ENCODE peak calls at places on chromosome 22, in ten cellular contexts. X is A549, Q is sigmoid colon, D is transverse colon, J is SK-N-SH, B is stomach, S is ovary, Z is H1, C is upper lobe of left lung, N is esophagus muscularis mucosa. E is an unnamed sample.

GRCh38 chr22:18033204-18033998 is 9.0 kb upstream of the MICAL3 start:
- DNase-seq in X (no peak), Q (no peak), D (no peak), J (no peak), B (no peak), S (no peak), Z (no peak), C (no peak), N (peak), E (no peak)

GRCh38 chr22:49140921-49141680 is 686.6 kb downstream of the BRD1 start:
- DNase-seq in X (no peak), Q (no peak), D (no peak), J (no peak), B (no peak), S (no peak), Z (no peak), C (no peak), N (no peak), E (no peak)

GRCh38 chr22:41915035-41915782 is at the start of gene SHISA8:
- DNase-seq in X (no peak), Q (no peak), D (peak), J (peak), B (peak), S (peak), Z (no peak), C (no peak), N (no peak), E (peak)

GRCh38 chr22:26589367-26589844 is 526 bp downstream of the TPST2 start:
- DNase-seq in X (no peak), Q (no peak), D (peak), J (peak), B (peak), S (no peak), Z (peak), C (peak), N (no peak), E (no peak)

GRCh38 chr22:25141994-25142620 is 57.6 kb upstream of the CRYBB3 start:
- DNase-seq in X (no peak), Q (peak), D (no peak), J (peak), B (no peak), S (no peak), Z (no peak), C (no peak), N (no peak), E (no peak)

GRCh38 chr22:50696799-50697561 is 24.4 kb downstream of the SHANK3 start:
- DNase-seq in X (peak), Q (peak), D (no peak), J (peak), B (no peak), S (peak), Z (peak), C (no peak), N (no peak), E (no peak)

GRCh38 chr22:50150161-50151129 is 20.1 kb upstream of the PANX2 start:
- DNase-seq in X (no peak), Q (no peak), D (no peak), J (no peak), B (no peak), S (no peak), Z (no peak), C (no peak), N (no peak), E (no peak)

GRCh38 chr22:24455751-24456426 is 28.5 kb downstream of the ADORA2A start:
- DNase-seq in X (no peak), Q (no peak), D (no peak), J (no peak), B (no peak), S (peak), Z (no peak), C (no peak), N (no peak), E (peak)

GRCh38 chr22:30399718-30400117 is 2.9 kb downstream of the SEC14L2 start:
- DNase-seq in X (no peak), Q (no peak), D (no peak), J (no peak), B (no peak), S (no peak), Z (no peak), C (no peak), N (no peak), E (no peak)

GRCh38 chr22:30397656-30398635 is 1.1 kb downstream of the SEC14L2 start:
- DNase-seq in X (no peak), Q (no peak), D (no peak), J (peak), B (no peak), S (no peak), Z (no peak), C (no peak), N (no peak), E (no peak)

GRCh38 chr22:30396871-30397655 is at the start of gene SEC14L2:
- DNase-seq in X (peak), Q (peak), D (peak), J (peak), B (peak), S (peak), Z (peak), C (peak), N (no peak), E (peak)

GRCh38 chr22:30400159-30400558 is 3.3 kb downstream of the SEC14L2 start:
- DNase-seq in X (no peak), Q (no peak), D (no peak), J (no peak), B (no peak), S (no peak), Z (no peak), C (no peak), N (no peak), E (no peak)

DNA sequence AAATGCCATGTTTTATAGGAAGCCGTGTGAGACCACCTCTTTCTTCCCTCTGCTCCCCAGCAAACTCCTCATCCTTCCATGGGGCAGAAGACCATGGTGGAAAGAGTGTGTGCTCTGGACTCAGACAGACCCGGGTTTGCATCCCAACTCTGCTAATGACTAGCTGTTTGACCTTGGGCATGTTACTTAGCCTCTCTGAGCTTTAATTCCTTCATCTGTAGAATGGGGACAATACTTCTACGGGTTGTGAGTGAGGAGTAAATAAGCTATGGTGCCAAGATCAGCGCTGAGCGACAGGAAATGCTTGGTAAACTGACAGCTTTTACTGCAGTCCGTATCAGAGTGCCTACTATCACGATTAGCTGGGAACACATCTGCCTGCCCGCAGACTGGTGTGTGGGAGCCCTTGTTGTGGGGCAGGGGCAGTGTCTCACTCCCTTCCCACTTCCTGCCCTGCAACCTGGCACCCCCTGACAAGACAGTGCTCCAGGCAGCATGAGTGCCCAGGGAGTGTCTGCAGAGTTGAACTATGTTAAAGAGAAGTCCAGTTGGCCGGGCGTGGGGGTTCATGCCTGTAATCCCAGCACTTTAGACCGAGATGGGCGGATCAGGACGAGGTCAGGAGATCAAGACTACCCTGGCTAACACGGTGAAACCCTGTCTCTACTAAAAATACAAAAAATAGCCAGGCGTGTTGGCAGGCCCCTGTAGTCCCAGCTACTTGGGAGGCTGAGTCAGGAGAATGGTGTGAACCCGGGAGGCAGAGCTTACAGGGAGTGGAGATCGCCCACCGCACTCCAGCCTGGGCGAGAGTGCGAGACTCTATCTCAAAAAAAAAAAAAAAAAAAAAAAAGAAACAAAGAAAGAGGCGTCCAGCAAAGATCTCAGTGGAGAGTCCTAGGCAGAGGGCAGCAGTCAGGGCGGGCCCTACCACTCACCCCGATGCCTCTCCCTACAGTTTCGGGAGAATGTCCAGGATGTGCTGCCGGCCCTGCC is 2.2 kb downstream of the SEC14L2 start:
- DNase-seq in X (no peak), Q (no peak), D (no peak), J (no peak), B (no peak), S (no peak), Z (no peak), C (no peak), N (no peak), E (no peak)
- H3K4me3 ChIP-seq in X (no peak), Q (no peak), D (no peak), J (no peak), B (no peak), S (no peak), Z (no peak), C (no peak), N (peak), E (no peak)

GRCh38 chr22:37501610-37502341 is 15.6 kb upstream of the MFNG start:
- DNase-seq in X (peak), Q (no peak), D (peak), J (no peak), B (peak), S (peak), Z (no peak), C (peak), N (no peak), E (peak)

GRCh38 chr22:37500745-37501144 is 14.6 kb upstream of the MFNG start:
- DNase-seq in X (no peak), Q (no peak), D (no peak), J (no peak), B (no peak), S (no peak), Z (no peak), C (no peak), N (no peak), E (no peak)

GRCh38 chr22:37502342-37503182 is 16.4 kb upstream of the MFNG start:
- DNase-seq in X (peak), Q (no peak), D (peak), J (no peak), B (peak), S (no peak), Z (no peak), C (peak), N (no peak), E (no peak)

GRCh38 chr22:37499789-37500188 is 13.6 kb upstream of the MFNG start:
- DNase-seq in X (no peak), Q (no peak), D (no peak), J (peak), B (no peak), S (no peak), Z (no peak), C (no peak), N (no peak), E (no peak)

DNA sequence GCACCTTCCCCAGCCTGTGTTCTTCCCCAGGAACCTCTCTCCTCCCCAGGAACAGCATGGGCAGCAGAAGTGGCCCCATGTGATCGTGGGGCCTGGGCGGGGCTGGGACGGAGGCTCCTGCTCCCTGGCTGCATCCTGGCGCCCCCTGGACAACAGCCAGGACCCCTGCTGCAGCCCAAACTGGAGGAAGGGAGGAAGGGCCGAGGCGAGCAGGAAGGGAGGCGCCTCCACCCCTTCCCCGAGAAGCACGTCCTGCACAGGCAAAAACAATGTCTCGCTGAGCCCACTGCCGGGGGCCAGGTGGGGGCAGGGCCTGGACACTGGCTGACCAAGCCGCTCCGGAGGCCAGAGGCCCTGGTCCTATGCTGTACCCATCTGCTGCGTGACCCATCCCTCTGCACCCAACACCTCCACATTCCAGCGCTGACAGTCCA is 15.0 kb upstream of the MFNG start:
- DNase-seq in X (no peak), Q (no peak), D (peak), J (no peak), B (no peak), S (peak), Z (no peak), C (peak), N (no peak), E (no peak)
- TF ChIP-seq EP300 in X (no peak), Q (no peak), D (no peak), J (no peak), B (no peak), S (no peak), Z (no peak), C (no peak), N (no peak), E (no peak)

DNA sequence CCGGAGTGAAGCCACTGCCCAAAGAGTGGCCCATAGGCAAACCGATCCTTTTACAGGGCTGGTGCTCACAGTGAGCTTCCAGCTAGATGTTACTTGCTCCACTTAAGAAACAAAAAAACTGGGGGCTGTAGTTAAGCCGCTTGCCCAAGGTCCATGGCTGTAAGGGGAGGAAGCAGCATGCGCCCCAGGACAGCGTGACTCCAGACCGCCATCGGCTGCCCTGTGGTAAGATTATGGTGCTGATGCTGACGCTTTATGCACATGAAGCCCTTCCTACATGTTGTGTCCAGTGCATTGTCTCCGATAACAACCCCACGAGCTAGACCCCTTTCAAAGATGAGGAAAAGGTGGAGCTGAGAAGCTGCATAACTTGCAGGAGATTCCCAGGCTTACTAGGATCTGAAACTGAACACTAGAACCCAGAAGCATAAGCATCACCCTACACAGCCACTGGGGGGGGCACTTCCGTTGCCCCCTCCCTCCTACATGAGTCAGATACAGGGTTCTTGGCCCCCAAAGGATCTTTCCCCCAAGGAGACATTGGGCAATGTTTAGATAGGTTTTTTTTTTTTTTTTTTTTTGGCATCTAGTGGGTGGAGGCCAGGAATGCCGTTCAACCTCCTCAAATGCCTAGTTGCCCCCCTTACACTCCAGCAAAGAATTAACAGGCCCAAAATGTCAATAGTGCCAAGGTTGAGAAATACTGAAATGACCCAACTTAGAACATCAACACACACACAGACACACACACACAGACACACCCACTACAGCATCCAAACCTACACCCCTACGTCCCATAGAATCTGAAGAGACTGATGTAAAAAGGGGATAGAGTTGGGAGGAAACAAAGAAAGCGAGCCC is 53.9 kb downstream of the MN1 start:
- DNase-seq in X (no peak), Q (peak), D (no peak), J (no peak), B (no peak), S (no peak), Z (no peak), C (no peak), N (no peak), E (peak)
- TF ChIP-seq CTCF in X (peak), Q (no peak), D (no peak), J (peak), B (no peak), S (peak), Z (peak), C (no peak), N (no peak), E (no peak)

GRCh38 chr22:45969414-45969799 is 7.6 kb downstream of the WNT7B start:
- DNase-seq in X (no peak), Q (no peak), D (no peak), J (peak), B (no peak), S (no peak), Z (peak), C (no peak), N (no peak), E (no peak)
- H3K4me3 ChIP-seq in X (no peak), Q (no peak), D (no peak), J (no peak), B (no peak), S (no peak), Z (no peak), C (no peak), N (no peak), E (no peak)

DNA sequence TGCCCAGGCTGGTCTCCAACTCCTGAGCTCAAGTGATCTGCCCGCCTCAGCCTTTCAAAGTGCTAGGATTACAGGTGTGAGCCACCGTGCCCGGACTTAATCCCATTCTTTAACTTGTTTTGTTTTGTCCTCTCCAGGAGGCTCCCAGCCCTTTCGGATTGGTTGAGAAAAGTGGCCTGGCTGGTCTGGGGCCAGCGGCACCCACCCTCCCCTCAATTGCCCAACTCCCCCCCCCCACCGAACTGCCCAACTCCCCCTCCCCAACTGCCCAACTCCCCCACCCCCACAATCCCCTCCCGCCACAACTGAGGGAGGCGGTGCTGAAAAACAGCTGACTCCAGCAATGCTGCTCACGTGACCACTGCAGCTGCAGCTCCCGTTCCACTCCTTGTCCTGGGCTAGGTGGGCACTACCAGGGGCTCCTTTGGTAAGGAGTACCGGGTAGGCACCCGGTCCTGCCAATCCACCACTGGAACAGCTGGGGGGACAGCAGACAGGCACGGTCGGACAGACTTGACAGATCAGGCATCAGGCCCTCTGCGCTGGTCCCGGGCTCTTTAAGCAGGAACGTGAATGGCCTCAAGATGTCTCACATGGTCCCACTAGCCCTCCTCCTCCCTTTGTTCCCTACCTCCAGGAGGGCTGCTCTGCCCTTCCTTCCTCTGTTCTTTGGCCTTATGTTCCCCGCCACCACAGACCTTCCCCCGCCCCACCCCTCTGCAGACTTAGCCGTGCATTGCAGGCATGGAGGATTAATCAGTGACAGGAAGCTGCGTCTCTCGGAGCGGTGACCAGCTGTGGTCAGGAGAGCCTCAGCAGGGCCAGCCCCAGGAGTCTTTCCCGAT is at the start of gene TCN2:
- DNase-seq in X (peak), Q (peak), D (peak), J (peak), B (peak), S (peak), Z (peak), C (peak), N (peak), E (peak)
- TF ChIP-seq EP300 in X (no peak), Q (no peak), D (no peak), J (no peak), B (no peak), S (no peak), Z (no peak), C (no peak), N (no peak), E (peak)

GRCh38 chr22:35966314-35967045 is 62.1 kb downstream of the RBFOX2 start:
- DNase-seq in X (no peak), Q (no peak), D (no peak), J (no peak), B (no peak), S (no peak), Z (no peak), C (no peak), N (no peak), E (no peak)
- TF ChIP-seq CTCF in X (no peak), Q (no peak), D (no peak), J (peak), B (no peak), S (no peak), Z (no peak), C (no peak), N (no peak), E (no peak)

GRCh38 chr22:29073618-29074275 is 912 bp downstream of the KREMEN1 start:
- DNase-seq in X (no peak), Q (no peak), D (peak), J (no peak), B (peak), S (peak), Z (peak), C (peak), N (no peak), E (no peak)
- H3K4me3 ChIP-seq in X (peak), Q (peak), D (peak), J (peak), B (peak), S (peak), Z (peak), C (peak), N (peak), E (peak)

E was measured in tibial nerve.